ENCODE peak calls at places on chromosomes 2 and 18, in six cellular contexts. G is sigmoid colon, I is transverse colon, Z is upper lobe of left lung, V is right lobe of liver, O is A549. B is an unnamed sample.

GRCh38 chr2:120818441-120818920 is 82.8 kb downstream of the GLI2 start:
- DNase-seq in O (peak; percentile 67), I (peak; percentile 53), V (no peak), Z (no peak), G (peak; percentile 90), B (peak; percentile 28)

GRCh38 chr2:24635181-24635580 is 144.1 kb downstream of the NCOA1 start:
- DNase-seq in O (no peak), V (no peak), Z (no peak), I (no peak), G (no peak), B (no peak)

GRCh38 chr18:37654711-37655369 is 89.2 kb upstream of the CELF4 start:
- DNase-seq in V (no peak), O (no peak), Z (no peak), I (no peak), G (no peak), B (no peak)

GRCh38 chr2:54079331-54079730 is 36.1 kb upstream of the ACYP2 start:
- DNase-seq in I (no peak), Z (no peak), V (no peak), O (no peak), G (no peak), B (no peak)

GRCh38 chr2:25314514-25315315 is 27.0 kb downstream of the DNMT3A start:
- DNase-seq in Z (peak; percentile 66), O (no peak), G (peak; percentile 88), I (peak; percentile 53), V (peak; percentile 53), B (peak; percentile 79)

GRCh38 chr2:44360749-44361329 is 455 bp downstream of the PREPL start:
- DNase-seq in I (no peak), O (no peak), V (no peak), G (no peak), Z (no peak), B (no peak)

GRCh38 chr18:35049111-35050003 is 8.1 kb downstream of the MAPRE2 start:
- DNase-seq in I (no peak), V (no peak), G (no peak), O (no peak), Z (no peak), B (no peak)

GRCh38 chr2:206086683-206087350 is 843 bp upstream of the INO80D start:
- DNase-seq in V (no peak), Z (no peak), I (no peak), G (no peak), O (peak; percentile 13), B (no peak)

GRCh38 chr2:119943058-119943457 is 69.8 kb upstream of the EPB41L5 start:
- DNase-seq in I (no peak), V (no peak), Z (no peak), G (no peak), O (no peak), B (no peak)

GRCh38 chr2:46239175-46239846 is 57.9 kb upstream of the EPAS1 start:
- DNase-seq in Z (peak; percentile 70), G (no peak), O (no peak), V (no peak), I (no peak), B (no peak)

GRCh38 chr2:235514627-235515363 is 21.0 kb downstream of the AGAP1 start:
- DNase-seq in Z (no peak), I (peak; percentile 81), G (no peak), O (no peak), V (peak; percentile 80), B (no peak)

GRCh38 chr2:234839285-234839684 is 112.5 kb upstream of the SH3BP4 start:
- DNase-seq in V (no peak), O (peak; percentile 62), G (no peak), Z (no peak), I (no peak), B (no peak)

GRCh38 chr2:202871161-202872141 is at the start of gene ICA1L:
- DNase-seq in Z (peak; percentile 49), I (peak; percentile 56), O (peak; percentile 60), V (peak; percentile 74), G (peak; percentile 79), B (peak; percentile 86)

GRCh38 chr18:44537521-44537920 is 143.2 kb upstream of the SETBP1 start:
- DNase-seq in I (no peak), Z (no peak), V (no peak), G (no peak), O (peak; percentile 41), B (no peak)

GRCh38 chr2:64327510-64328414 is 126.2 kb upstream of the LGALSL start:
- DNase-seq in Z (peak; percentile 58), O (peak; percentile 40), G (peak; percentile 73), I (peak; percentile 33), V (peak; percentile 47), B (peak; percentile 53)

GRCh38 chr2:884027-884748 is 66.5 kb upstream of the SNTG2 start:
- DNase-seq in I (no peak), G (no peak), Z (no peak), O (no peak), V (no peak), B (peak; percentile 4)

GRCh38 chr2:22336414-22336813 is 1048.6 kb upstream of the KLHL29 start:
- DNase-seq in I (no peak), O (no peak), Z (no peak), V (no peak), G (no peak), B (no peak)

GRCh38 chr2:202035941-202036372 is 2.3 kb downstream of the FZD7 start:
- DNase-seq in O (no peak), I (no peak), G (peak; percentile 77), Z (no peak), V (no peak), B (no peak)

GRCh38 chr2:118059919-118060478 is 28.3 kb upstream of the INSIG2 start:
- DNase-seq in Z (no peak), V (no peak), O (no peak), G (no peak), I (no peak), B (no peak)

DNA sequence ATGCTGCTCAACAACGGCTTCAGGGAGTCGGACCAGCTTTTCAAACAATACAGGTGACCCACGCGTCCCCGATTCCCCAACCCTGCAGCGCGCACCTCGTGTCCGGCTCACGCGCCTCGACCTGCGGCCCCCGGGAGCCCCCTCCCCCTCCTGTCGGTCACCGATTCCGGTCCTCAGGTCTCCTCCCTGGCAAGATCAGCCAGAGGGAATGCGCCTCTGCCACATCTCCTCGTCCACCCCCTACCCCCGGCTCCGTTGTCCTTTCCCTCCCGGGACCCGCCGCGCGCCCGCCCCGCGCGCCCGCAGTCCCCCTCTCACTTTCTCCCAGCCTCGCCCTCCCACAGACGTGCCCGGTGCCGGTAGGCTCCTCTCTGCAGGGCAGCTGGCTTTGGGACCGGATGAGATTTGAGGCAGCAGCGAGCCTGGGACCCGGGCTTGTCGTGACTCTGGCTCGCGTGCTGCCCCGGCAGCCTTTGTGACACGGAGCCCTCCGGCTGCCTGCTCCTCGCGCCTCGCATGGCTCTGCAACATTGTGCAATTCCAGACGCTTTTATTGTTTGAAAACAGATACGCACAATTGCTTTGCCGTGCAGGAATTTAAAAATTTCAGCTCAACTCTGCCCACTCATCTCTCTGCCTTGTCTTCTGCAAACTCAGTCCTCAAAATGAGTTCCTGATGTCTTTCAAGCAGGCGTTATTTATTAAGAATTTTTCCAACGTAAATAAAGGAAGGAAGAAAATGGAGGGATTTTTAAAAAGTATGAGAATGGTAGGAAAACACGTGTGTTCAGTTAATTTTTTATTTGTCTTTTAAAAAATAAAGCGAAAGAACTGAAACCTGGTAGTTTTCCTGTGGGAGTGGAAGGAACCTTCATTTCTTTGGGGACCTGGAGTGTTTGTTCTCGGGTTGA is 687 bp downstream of the TTC39C start:
- DNase-seq in I (peak; percentile 54), G (peak; percentile 74), Z (peak; percentile 61), O (peak; percentile 16), V (peak; percentile 64), B (peak; percentile 35)
- TF ChIP-seq POLR2A in I (peak; percentile 42), G (no peak), Z (no peak), O (no peak), V (peak; percentile 16), B (no peak)

GRCh38 chr18:48831113-48831759 is 119.5 kb downstream of the SMAD7 start:
- DNase-seq in Z (peak; percentile 15), I (no peak), O (no peak), G (peak; percentile 37), V (no peak), B (no peak)

GRCh38 chr18:48828713-48829442 is 121.9 kb downstream of the SMAD7 start:
- DNase-seq in Z (peak; percentile 18), V (no peak), I (no peak), O (no peak), G (peak; percentile 67), B (no peak)

GRCh38 chr18:48827321-48828200 is 123.2 kb downstream of the SMAD7 start:
- DNase-seq in O (no peak), I (no peak), Z (peak; percentile 19), G (peak; percentile 61), V (no peak), B (no peak)

GRCh38 chr18:48828201-48828580 is 122.6 kb downstream of the SMAD7 start:
- DNase-seq in V (no peak), O (no peak), G (no peak), I (no peak), Z (no peak), B (no peak)

DNA sequence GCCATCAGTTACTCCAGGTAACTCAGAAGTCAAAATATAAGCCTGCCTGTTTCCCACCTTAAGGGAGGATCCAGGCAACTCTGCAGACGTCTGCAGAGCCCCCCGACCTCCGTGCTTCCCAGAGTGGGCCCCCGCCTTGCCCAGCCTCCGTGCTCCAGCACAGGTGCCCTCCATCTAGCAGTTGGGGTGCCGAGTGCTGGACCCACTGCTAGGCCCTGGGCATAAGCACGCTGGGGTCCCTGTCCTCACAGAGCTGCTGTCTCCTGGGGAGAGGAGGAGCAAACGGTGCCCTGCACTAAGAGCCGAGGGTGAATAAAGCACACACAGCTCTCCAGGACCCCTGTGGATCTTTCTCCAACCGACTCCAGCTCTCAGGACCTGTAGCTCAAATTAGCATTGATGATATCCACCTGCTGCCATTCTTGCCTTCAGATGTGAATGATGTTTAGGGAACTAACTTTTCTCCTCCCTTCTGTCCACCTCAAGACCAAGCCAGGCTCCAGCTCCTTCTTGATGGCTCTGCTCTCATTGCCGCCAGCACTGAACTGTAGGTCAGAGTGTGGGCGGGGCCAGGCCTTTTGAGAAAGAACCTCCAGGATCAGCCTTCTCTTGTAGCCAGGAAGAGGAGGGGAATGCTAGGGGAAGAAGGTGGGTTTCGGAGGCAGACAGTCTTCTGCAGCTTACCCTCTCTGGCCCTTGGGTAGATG is 121.2 kb downstream of the SMAD7 start:
- DNase-seq in V (no peak), Z (peak; percentile 18), G (peak; percentile 61), I (no peak), O (no peak), B (peak; percentile 19)
- H3K4me1 ChIP-seq in V (no peaks in the 10 kb centered on the region), Z (peaks cover 27% of the 10 kb centered on the region), G (peaks cover 32% of the 10 kb centered on the region), I (peaks cover 24% of the 10 kb centered on the region), O (peaks cover 27% of the 10 kb centered on the region), B (peaks cover 87% of the 10 kb centered on the region)

GRCh38 chr2:173472112-173472511 is 117.4 kb downstream of the CDCA7 start:
- DNase-seq in O (no peak), I (no peak), G (no peak), Z (no peak), V (no peak), B (no peak)
- TF ChIP-seq CTCF in O (no peak), I (no peak), G (no peak), Z (no peak), V (no peak), B (no peak)

GRCh38 chr2:157442136-157442535 is 1.8 kb downstream of the CYTIP start:
- DNase-seq in Z (no peak), O (no peak), I (no peak), V (no peak), G (no peak), B (no peak)

GRCh38 chr2:157441072-157441454 is 2.8 kb downstream of the CYTIP start:
- DNase-seq in G (no peak), O (no peak), V (no peak), Z (peak; percentile 41), I (peak; percentile 32), B (peak; percentile 19)

GRCh38 chr2:157438907-157439791 is 4.7 kb downstream of the CYTIP start:
- DNase-seq in V (no peak), O (no peak), Z (no peak), I (no peak), G (no peak), B (no peak)

GRCh38 chr2:157440404-157441071 is 3.4 kb downstream of the CYTIP start:
- DNase-seq in V (no peak), O (no peak), G (no peak), I (peak; percentile 37), Z (no peak), B (no peak)

GRCh38 chr2:157439792-157440186 is 4.1 kb downstream of the CYTIP start:
- DNase-seq in V (no peak), I (peak; percentile 35), Z (no peak), O (no peak), G (no peak), B (no peak)
- TF ChIP-seq POLR2A in V (no peak), I (peak; percentile 40), Z (no peak), O (no peak), G (no peak), B (no peak)